ENCODE peak calls at places on chromosomes 1 and 21, in nine cellular contexts. U, H, G, F, P, M, B, A and J are unnamed samples.
A peak's percentile ranks its signal among the peaks of the same experiment; 100 is the strongest.

GRCh38 chr1:200429221-200429751 is 19.4 kb upstream of the ZNF281 start:
- DNase-seq in A (peak; percentile 94), M (no peak), H (no peak), G (peak; percentile 79), F (no peak), B (no peak), P (no peak), U (no peak), J (peak; percentile 66)

GRCh38 chr1:178278135-178278534 is 184.2 kb downstream of the RASAL2 start:
- DNase-seq in B (no peak), U (no peak), P (no peak), M (no peak), H (no peak), F (no peak), G (no peak), A (no peak), J (no peak)

GRCh38 chr1:218521414-218522169 is 176.5 kb downstream of the TGFB2 start:
- DNase-seq in A (peak; percentile 42), H (peak; percentile 13), G (peak; percentile 69), F (peak; percentile 47), M (no peak), P (peak; percentile 63), B (no peak), U (peak; percentile 80), J (no peak)

GRCh38 chr1:6358757-6359567 is 34.6 kb downstream of the ACOT7 start:
- DNase-seq in F (peak; percentile 68), G (peak; percentile 87), B (peak; percentile 63), U (peak; percentile 31), P (no peak), H (peak; percentile 23), A (peak; percentile 24), M (no peak), J (no peak)

GRCh38 chr1:154774175-154774855 is 95.8 kb downstream of the KCNN3 start:
- DNase-seq in G (no peak), F (no peak), H (peak; percentile 9), A (no peak), P (no peak), U (no peak), B (no peak), M (no peak), J (no peak)

GRCh38 chr21:29155118-29155932 is 24.9 kb downstream of the MAP3K7CL start:
- DNase-seq in A (peak; percentile 53), B (no peak), F (peak; percentile 63), P (no peak), U (no peak), G (peak; percentile 76), M (no peak), H (no peak), J (peak; percentile 83)

GRCh38 chr1:209107535-209107934 is 476.0 kb upstream of the CAMK1G start:
- DNase-seq in B (no peak), P (no peak), A (no peak), M (no peak), G (no peak), H (no peak), F (no peak), U (no peak), J (no peak)

GRCh38 chr1:239140968-239141367 is 245.4 kb upstream of the CHRM3 start:
- DNase-seq in B (no peak), P (no peak), U (no peak), F (no peak), M (no peak), H (no peak), G (no peak), A (no peak), J (no peak)

GRCh38 chr21:44002511-44002910 is 9.6 kb upstream of the TRAPPC10 start:
- DNase-seq in H (no peak), A (no peak), G (no peak), M (no peak), B (no peak), F (peak; percentile 24), P (no peak), U (no peak), J (no peak)

GRCh38 chr1:201813226-201813625 is 15.7 kb upstream of the IPO9 start:
- DNase-seq in H (no peak), P (no peak), F (no peak), A (no peak), U (no peak), G (no peak), B (no peak), M (no peak), J (no peak)
- H3K9me3 ChIP-seq in H (no peaks in the 10 kb centered on the region), P (no peaks in the 10 kb centered on the region), F (no peaks in the 10 kb centered on the region), A (no peaks in the 10 kb centered on the region), U (no peaks in the 10 kb centered on the region), G (no peaks in the 10 kb centered on the region), B (no peaks in the 10 kb centered on the region), M (no peaks in the 10 kb centered on the region), J (no peaks in the 10 kb centered on the region)

GRCh38 chr1:170663441-170664282 is at the start of gene PRRX1:
- DNase-seq in A (peak; percentile 12), U (no peak), H (no peak), G (peak; percentile 72), P (no peak), B (no peak), M (no peak), F (no peak), J (no peak)
- H3K4me3 ChIP-seq in A (peak within 1 kb of the TSS; percentile 38), U (peak within 1 kb of the TSS; percentile 47), H (no peak within 1 kb of the TSS), G (peak within 1 kb of the TSS; percentile 96), P (peak within 1 kb of the TSS; percentile 46), B (peak within 1 kb of the TSS; percentile 94), M (peak within 1 kb of the TSS; percentile 55), F (peak within 1 kb of the TSS; percentile 62), J (peak within 1 kb of the TSS; percentile 39)

DNA sequence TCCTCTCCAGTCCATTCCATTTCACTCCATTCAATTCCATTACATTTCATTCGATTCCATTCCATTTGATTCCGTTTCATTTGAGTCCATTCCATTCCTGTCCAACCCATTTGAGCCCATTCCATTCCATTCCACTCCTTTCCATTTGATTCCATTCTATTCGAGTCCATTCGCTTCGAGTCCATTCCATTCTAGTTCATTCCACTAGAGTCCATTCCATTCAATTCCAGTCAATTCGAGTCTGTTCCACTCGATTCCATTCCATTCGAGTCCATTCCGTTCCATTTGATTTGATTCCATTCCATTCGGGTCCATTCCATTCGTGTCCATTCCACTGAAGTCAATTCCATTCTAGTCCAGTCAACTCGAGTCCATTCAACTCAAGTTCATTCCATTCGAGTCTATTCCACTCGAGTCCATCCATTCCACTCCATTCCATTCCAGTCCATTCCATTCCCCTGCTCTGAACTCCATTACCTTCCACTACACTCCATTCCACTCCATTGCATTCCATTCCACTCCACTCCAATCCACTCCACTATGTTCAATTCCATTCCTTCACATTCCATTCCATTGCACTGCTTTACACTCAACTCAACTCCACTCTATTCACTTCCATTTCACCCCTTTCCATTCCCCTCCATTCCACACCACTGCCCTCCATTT is 2569.4 kb upstream of the TPTE start:
- DNase-seq in U (no peak), F (no peak), H (no peak), P (no peak), G (no peak), B (no peak), M (no peak), A (no peak), J (no peak)
- H3K9me3 ChIP-seq in U (no peaks in the 10 kb centered on the region), F (peaks cover 90% of the 10 kb centered on the region), H (peaks cover 91% of the 10 kb centered on the region), P (no peaks in the 10 kb centered on the region), G (peaks cover 36% of the 10 kb centered on the region), B (peaks cover 99% of the 10 kb centered on the region), M (no peaks in the 10 kb centered on the region), A (peaks cover 56% of the 10 kb centered on the region), J (peaks cover 78% of the 10 kb centered on the region)

GRCh38 chr1:27427836-27428315 is 35.5 kb downstream of the GPR3 start:
- DNase-seq in B (no peak), G (no peak), A (no peak), U (no peak), P (no peak), F (no peak), M (no peak), H (no peak), J (no peak)
- H3K4me3 ChIP-seq in B (no peak overlapping the region), G (no peak overlapping the region), A (no peak overlapping the region), U (no peak overlapping the region), P (peak overlapping the region; percentile 13), F (no peak overlapping the region), M (no peak overlapping the region), H (no peak overlapping the region), J (no peak overlapping the region)

GRCh38 chr1:79052829-79053449 is 46.4 kb upstream of the ADGRL4 start:
- DNase-seq in U (no peak), M (no peak), H (no peak), A (peak; percentile 56), B (no peak), P (no peak), F (no peak), G (no peak), J (no peak)

GRCh38 chr1:79059361-79059760 is 52.8 kb upstream of the ADGRL4 start:
- DNase-seq in F (no peak), B (no peak), M (no peak), A (no peak), G (peak; percentile 26), U (no peak), H (no peak), P (no peak), J (no peak)

GRCh38 chr1:79055856-79056255 is 49.3 kb upstream of the ADGRL4 start:
- DNase-seq in G (no peak), P (no peak), U (no peak), B (no peak), A (no peak), H (no peak), M (no peak), F (no peak), J (no peak)
- H3K9me3 ChIP-seq in G (peaks cover 2% of the 10 kb centered on the region), P (peaks cover 12% of the 10 kb centered on the region), U (peaks cover 4% of the 10 kb centered on the region), B (peaks cover 4% of the 10 kb centered on the region), A (peaks cover 3% of the 10 kb centered on the region), H (no peaks in the 10 kb centered on the region), M (peaks cover 3% of the 10 kb centered on the region), F (no peaks in the 10 kb centered on the region), J (no peaks in the 10 kb centered on the region)

DNA sequence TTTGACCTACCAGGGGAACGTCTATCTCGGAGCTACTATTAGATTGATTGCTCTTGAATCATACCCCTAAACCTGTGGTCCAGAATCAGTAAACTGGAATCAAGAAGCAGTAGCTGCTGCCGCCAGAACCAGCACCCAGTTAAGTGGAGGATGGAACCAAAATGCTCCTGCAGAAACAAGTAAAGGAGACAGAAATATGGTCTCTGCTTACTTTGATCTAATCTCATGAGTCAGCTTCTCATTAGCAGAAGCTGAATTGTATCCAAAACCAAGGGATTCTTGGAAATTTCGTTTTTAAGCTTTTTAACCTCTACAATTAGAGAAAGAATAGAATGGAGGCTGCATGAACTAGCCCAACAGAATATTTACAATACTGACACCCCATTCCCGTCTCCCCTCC is 42.6 kb upstream of the PIGV start:
- DNase-seq in A (no peak), U (no peak), P (no peak), B (no peak), M (no peak), F (no peak), G (peak; percentile 54), H (no peak), J (no peak)
- H3K4me3 ChIP-seq in A (no peak overlapping the region), U (no peak overlapping the region), P (no peak overlapping the region), B (no peak overlapping the region), M (no peak overlapping the region), F (no peak overlapping the region), G (peak overlapping the region; percentile 2), H (peak overlapping the region; percentile 61), J (no peak overlapping the region)

GRCh38 chr1:2822621-2823145 is 21.2 kb upstream of the TTC34 start:
- DNase-seq in M (no peak), F (peak; percentile 20), H (no peak), A (no peak), P (no peak), U (no peak), G (no peak), B (no peak), J (no peak)
- H3K9me3 ChIP-seq in M (no peaks in the 10 kb centered on the region), F (no peaks in the 10 kb centered on the region), H (no peaks in the 10 kb centered on the region), A (peaks cover 7% of the 10 kb centered on the region), P (peaks cover 9% of the 10 kb centered on the region), U (no peaks in the 10 kb centered on the region), G (no peaks in the 10 kb centered on the region), B (peaks cover 98% of the 10 kb centered on the region), J (no peaks in the 10 kb centered on the region)